ENCODE peak calls at places on chromosomes 11 and 22, in ten cellular contexts. C is cardiac muscle cell; Z is adrenal gland; P is AG20443; I is activated T-helper 1 cell treated with Interleukin-2 at 50 U/mL for 16 hours; D is bronchial epithelial cell; K is CD4-positive, CD25-positive, alpha-beta regulatory T cell; W is Karpas-422; F is effector CD4-positive, alpha-beta T cell; X is T-cell. O is an unnamed sample.

GRCh38 chr11:15972838-15973237 is 383.5 kb downstream of the SOX6 start:
- DNase-seq in C (no peak), Z (no peak), P (no peak), I (no peak), D (no peak), K (no peak), W (no peak), F (no peak), X (no peak), O (no peak)

GRCh38 chr11:20087118-20087521 is 73.2 kb downstream of the DBX1 start:
- DNase-seq in C (no peak), Z (no peak), P (peak), I (no peak), D (no peak), K (no peak), W (no peak), F (no peak), X (no peak), O (no peak)

GRCh38 chr11:122153746-122154145 is 37.7 kb upstream of the BLID start:
- DNase-seq in C (no peak), Z (no peak), P (no peak), I (no peak), D (no peak), K (no peak), W (no peak), F (no peak), X (no peak), O (no peak)

GRCh38 chr22:38309614-38310517 is 7.4 kb downstream of the CSNK1E start:
- DNase-seq in C (no peak), Z (no peak), P (peak), I (no peak), D (no peak), K (no peak), W (no peak), F (no peak), X (no peak), O (no peak)

GRCh38 chr22:37566329-37566837 is 6.1 kb downstream of the CDC42EP1 start:
- DNase-seq in C (no peak), Z (no peak), P (no peak), I (peak), D (no peak), K (peak), W (no peak), F (peak), X (peak), O (no peak)

GRCh38 chr11:92826597-92826996 is 142.9 kb upstream of the MTNR1B start:
- DNase-seq in C (no peak), Z (no peak), P (no peak), I (no peak), D (no peak), K (no peak), W (peak), F (no peak), X (no peak), O (no peak)

GRCh38 chr11:133927690-133928627 is 28.8 kb downstream of the IGSF9B start:
- DNase-seq in C (peak), Z (peak), P (peak), I (peak), D (peak), K (peak), W (peak), F (peak), X (peak), O (peak)

GRCh38 chr11:58829736-58830135 is 14.8 kb downstream of the GLYATL2 start:
- DNase-seq in C (no peak), Z (no peak), P (peak), I (no peak), D (peak), K (no peak), W (no peak), F (no peak), X (no peak), O (peak)

GRCh38 chr11:64583296-64584262 is 7.4 kb upstream of the SLC22A12 start:
- DNase-seq in C (no peak), Z (no peak), P (peak), I (no peak), D (no peak), K (no peak), W (no peak), F (no peak), X (no peak), O (no peak)

GRCh38 chr11:17475666-17476316 is 854 bp downstream of the ABCC8 start:
- DNase-seq in C (peak), Z (no peak), P (no peak), I (no peak), D (no peak), K (no peak), W (no peak), F (no peak), X (no peak), O (no peak)

O was measured in RKO.